ENCODE peak calls at places on chromosomes 3 and 15, in five cellular contexts. B is H1, U is transverse colon, Z is HCT116, Q is breast epithelium. V is an unnamed sample.
A peak's percentile ranks its signal among the peaks of the same experiment; 100 is the strongest.

GRCh38 chr3:132342183-132342582 is 25.0 kb downstream of the ACP3 start:
- DNase-seq in B (no peak), U (no peak), Z (no peak), Q (no peak), V (no peak)

GRCh38 chr3:49903451-49904424 is at the start of gene MST1R:
- DNase-seq in B (peak; percentile 95), U (peak; percentile 94), Z (peak; percentile 95), Q (peak; percentile 83), V (peak; percentile 92)

GRCh38 chr3:160185711-160186110 is 39.5 kb upstream of the C3orf80 start:
- DNase-seq in B (no peak), U (no peak), Z (no peak), Q (no peak), V (no peak)

GRCh38 chr3:186582541-186582940 is 12.0 kb downstream of the DNAJB11 start:
- DNase-seq in B (no peak), U (no peak), Z (no peak), Q (no peak), V (no peak)

GRCh38 chr3:197219627-197220026 is 78.8 kb downstream of the DLG1 start:
- DNase-seq in B (no peak), U (no peak), Z (no peak), Q (no peak), V (no peak)

GRCh38 chr3:156459434-156459833 is 95.5 kb downstream of the SSR3 start:
- DNase-seq in B (no peak), U (no peak), Z (no peak), Q (no peak), V (no peak)

GRCh38 chr15:56353119-56353518 is 12.1 kb upstream of the TEX9 start:
- DNase-seq in B (no peak), U (no peak), Z (no peak), Q (no peak), V (no peak)

GRCh38 chr3:182609575-182610156 is 183.6 kb upstream of the ATP11B start:
- DNase-seq in B (no peak), U (peak; percentile 78), Z (peak; percentile 60), Q (no peak), V (no peak)

GRCh38 chr3:196641278-196642058 is 2.0 kb downstream of the NRROS start:
- DNase-seq in B (no peak), U (no peak), Z (no peak), Q (no peak), V (no peak)

GRCh38 chr3:188003188-188004171 is 150.5 kb upstream of the LPP start:
- DNase-seq in B (no peak), U (peak; percentile 43), Z (no peak), Q (no peak), V (no peak)

GRCh38 chr3:171459942-171460225 is 321 bp downstream of the TNIK start:
- DNase-seq in B (peak; percentile 58), U (no peak), Z (no peak), Q (no peak), V (no peak)

GRCh38 chr15:64905119-64905831 is 6.4 kb upstream of the ANKDD1A start:
- DNase-seq in B (peak; percentile 96), U (peak; percentile 79), Z (no peak), Q (peak; percentile 58), V (peak; percentile 88)

GRCh38 chr15:31200735-31201151 is 99.2 kb upstream of the TRPM1 start:
- DNase-seq in B (peak; percentile 76), U (peak; percentile 72), Z (no peak), Q (peak; percentile 67), V (peak; percentile 77)

GRCh38 chr3:191922570-191922969 is 461.6 kb downstream of the PYDC2 start:
- DNase-seq in B (no peak), U (no peak), Z (no peak), Q (no peak), V (no peak)

GRCh38 chr15:60713096-60714084 is 234.4 kb upstream of the ICE2 start:
- DNase-seq in B (no peak), U (no peak), Z (no peak), Q (no peak), V (no peak)

GRCh38 chr15:101357333-101357732 is 62.3 kb upstream of the SNRPA1 start:
- DNase-seq in B (peak; percentile 41), U (no peak), Z (no peak), Q (no peak), V (no peak)

GRCh38 chr3:183193762-183194701 is 31.5 kb upstream of the LAMP3 start:
- DNase-seq in B (no peak), U (no peak), Z (no peak), Q (no peak), V (no peak)

GRCh38 chr3:137332296-137332695 is 374.5 kb downstream of the IL20RB start:
- DNase-seq in B (no peak), U (no peak), Z (no peak), Q (no peak), V (no peak)

DNA sequence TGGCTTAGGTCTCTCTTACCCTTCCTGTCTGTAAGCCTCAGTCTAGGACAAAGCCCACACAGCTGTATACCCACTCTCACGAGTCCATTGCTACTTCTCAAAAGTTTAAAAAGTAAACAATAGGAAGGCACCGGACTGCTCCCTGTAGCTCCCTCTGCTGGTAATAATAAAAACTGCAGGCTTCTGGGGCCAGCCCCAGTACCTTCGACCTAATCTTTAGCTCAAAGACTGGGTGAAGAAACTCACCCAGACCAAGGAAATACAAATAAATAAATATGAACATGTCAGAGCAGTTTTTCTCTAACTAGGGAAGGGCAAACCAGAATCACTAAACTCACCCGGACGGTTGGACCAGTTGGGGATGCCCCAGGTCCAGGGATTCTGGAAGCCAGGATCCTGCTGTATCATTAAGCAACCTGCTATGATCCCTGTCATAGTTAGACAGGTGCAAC is 5.0 kb downstream of the FAM219B start:
- DNase-seq in B (peak; percentile 79), U (peak; percentile 76), Z (no peak), Q (peak; percentile 63), V (peak; percentile 54)
- TF ChIP-seq POLR2A in B (no peak), U (no peak), Z (no peak), Q (no peak), V (no peak)

GRCh38 chr15:70087708-70088352 is 9.9 kb downstream of the TLE3 start:
- DNase-seq in B (no peak), U (no peak), Z (no peak), Q (no peak), V (no peak)

GRCh38 chr15:70089692-70089971 is 8.1 kb downstream of the TLE3 start:
- DNase-seq in B (no peak), U (no peak), Z (no peak), Q (no peak), V (no peak)

GRCh38 chr15:70088427-70088826 is 9.3 kb downstream of the TLE3 start:
- DNase-seq in B (no peak), U (no peak), Z (no peak), Q (no peak), V (no peak)

GRCh38 chr15:70090436-70091291 is 7.1 kb downstream of the TLE3 start:
- DNase-seq in B (no peak), U (peak; percentile 52), Z (no peak), Q (no peak), V (no peak)

DNA sequence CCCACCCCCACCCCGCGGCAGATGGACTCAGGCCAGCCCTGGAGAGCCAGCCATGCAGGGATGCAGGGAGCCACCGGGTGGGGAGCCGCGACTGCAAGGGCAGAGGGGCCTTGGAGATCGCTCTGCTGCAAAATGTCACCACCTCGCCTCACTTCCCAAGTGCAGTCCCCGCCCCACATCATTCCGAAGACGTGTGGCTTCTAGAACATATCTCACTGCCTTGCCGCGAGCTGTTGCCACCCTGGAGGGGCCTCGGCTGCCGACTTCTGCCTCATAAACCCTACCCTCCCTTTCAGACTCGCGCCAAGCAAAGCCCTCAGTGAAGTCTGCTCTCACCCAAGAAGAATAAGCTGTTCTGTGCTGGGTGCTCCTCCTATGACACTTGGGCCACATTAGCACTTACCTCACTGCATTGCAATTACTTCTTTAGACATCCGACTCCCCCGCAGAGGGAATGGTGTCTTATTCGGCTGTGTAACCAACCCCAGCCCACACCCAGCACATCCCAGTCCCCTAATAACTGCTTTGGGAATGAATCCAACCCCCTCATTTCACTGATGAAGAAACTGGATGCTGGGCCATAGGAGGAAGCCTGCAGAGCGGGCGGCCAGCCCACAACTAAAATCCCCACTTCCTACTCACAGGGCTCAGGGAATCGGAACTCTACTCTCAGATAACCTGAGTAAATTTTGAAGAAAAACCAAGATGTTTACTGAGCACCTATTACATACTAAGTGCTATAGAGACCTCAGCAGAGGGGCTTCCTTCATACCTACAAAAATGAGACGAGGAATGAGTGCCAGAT is 8.6 kb downstream of the TLE3 start:
- DNase-seq in B (no peak), U (no peak), Z (no peak), Q (no peak), V (no peak)
- TF ChIP-seq POLR2AphosphoS5 in B (no peak), U (no peak), Z (no peak), Q (no peak), V (peak; percentile 30)

GRCh38 chr3:125374996-125375941 is at the start of gene ZNF148:
- DNase-seq in B (peak; percentile 94), U (peak; percentile 92), Z (peak; percentile 66), Q (peak; percentile 89), V (peak; percentile 78)
- TF ChIP-seq POLR2A in B (no peak), U (peak; percentile 89), Z (peak; percentile 82), Q (peak; percentile 93), V (peak; percentile 93)

GRCh38 chr3:129119365-129120100 is 2.1 kb downstream of the RAB43 start:
- DNase-seq in B (no peak), U (peak; percentile 76), Z (no peak), Q (no peak), V (no peak)

GRCh38 chr3:129121016-129121791 is 400 bp downstream of the RAB43 start:
- DNase-seq in B (no peak), U (peak; percentile 19), Z (no peak), Q (no peak), V (no peak)

GRCh38 chr3:129118745-129119144 is 2.9 kb downstream of the RAB43 start:
- DNase-seq in B (no peak), U (no peak), Z (no peak), Q (no peak), V (no peak)

GRCh38 chr3:129121792-129122696 is at the start of gene RAB43:
- DNase-seq in B (peak; percentile 99), U (peak; percentile 93), Z (peak; percentile 74), Q (peak; percentile 93), V (peak; percentile 86)

GRCh38 chr3:129120254-129121004 is 1.2 kb downstream of the RAB43 start:
- DNase-seq in B (peak; percentile 83), U (peak; percentile 93), Z (peak; percentile 51), Q (peak; percentile 85), V (peak; percentile 85)
- TF ChIP-seq POLR2AphosphoS5 in B (no peak), U (peak; percentile 84), Z (peak; percentile 35), Q (peak; percentile 17), V (peak; percentile 76)

DNA sequence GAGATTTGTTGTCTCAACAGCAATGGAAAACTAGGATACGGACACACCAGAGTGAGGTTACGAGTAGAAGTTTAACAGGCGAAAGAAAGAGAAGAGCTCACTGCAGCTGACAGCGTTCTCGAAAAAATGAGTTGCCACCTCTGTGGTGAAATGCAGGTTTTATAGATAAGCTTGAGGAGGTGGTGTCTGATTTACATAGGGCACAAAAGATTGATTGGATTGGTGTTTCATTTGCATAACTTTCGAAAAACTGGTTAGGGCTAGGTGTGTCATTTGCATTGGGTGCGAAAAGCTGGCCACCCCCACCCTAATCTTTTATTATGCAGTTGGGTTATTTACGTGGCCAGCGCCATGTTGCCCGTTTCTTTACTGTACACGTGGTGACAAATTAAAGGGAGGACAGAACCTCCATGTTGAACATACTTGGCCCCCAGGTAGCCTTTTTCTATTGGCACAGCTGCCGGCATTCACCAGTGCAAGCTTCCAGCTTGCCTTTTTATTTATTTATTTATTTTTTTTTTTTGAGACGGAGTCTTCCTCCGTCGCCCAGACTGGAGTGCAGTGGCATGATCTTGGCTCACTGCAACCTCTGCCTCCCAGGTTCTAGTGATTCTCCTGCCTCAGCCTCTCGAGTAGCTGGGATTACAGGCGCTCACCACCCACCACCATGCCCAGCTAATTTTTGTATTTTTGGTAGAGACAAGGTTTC is 8.3 kb downstream of the IFT122 start:
- DNase-seq in B (no peak), U (no peak), Z (no peak), Q (no peak), V (no peak)
- TF ChIP-seq POLR2A in B (no peak), U (no peak), Z (no peak), Q (no peak), V (no peak)

GRCh38 chr15:96330064-96330449 is 443 bp upstream of the NR2F2 start:
- DNase-seq in B (peak; percentile 81), U (peak; percentile 66), Z (peak; percentile 51), Q (peak; percentile 65), V (no peak)
- TF ChIP-seq POLR2AphosphoS5 in B (no peak), U (no peak), Z (no peak), Q (no peak), V (no peak)

V was measured in GM12892.